ENCODE peak calls at places on chromosomes 7 and 10, in five cellular contexts. One of them, this sample, is unnamed.

GRCh38 chr7:43905954-43906326 is 456 bp downstream of the URGCP start:
- DNase-seq in fibroblast of lung: peak
- DNase-seq in GM13977: peak
- DNase-seq in pancreas: peak
- DNase-seq in fibroblast of pulmonary artery: peak
- DNase-seq in this sample: peak

GRCh38 chr7:30005511-30005910 is 15.9 kb upstream of the SCRN1 start:
- DNase-seq in fibroblast of lung: no peak
- DNase-seq in GM13977: no peak
- DNase-seq in pancreas: no peak
- DNase-seq in fibroblast of pulmonary artery: no peak
- DNase-seq in this sample: peak

GRCh38 chr10:32244421-32245207 is 102.3 kb downstream of the EPC1 start:
- DNase-seq in fibroblast of lung: no peak
- DNase-seq in GM13977: no peak
- DNase-seq in pancreas: no peak
- DNase-seq in fibroblast of pulmonary artery: no peak
- DNase-seq in this sample: no peak

GRCh38 chr7:18356195-18356645 is 139.3 kb upstream of the HDAC9 start:
- DNase-seq in fibroblast of lung: peak
- DNase-seq in GM13977: peak
- DNase-seq in pancreas: no peak
- DNase-seq in fibroblast of pulmonary artery: peak
- DNase-seq in this sample: peak

GRCh38 chr10:96089670-96090462 is 40.2 kb upstream of the ZNF518A start:
- DNase-seq in fibroblast of lung: peak
- DNase-seq in GM13977: peak
- DNase-seq in pancreas: peak
- DNase-seq in fibroblast of pulmonary artery: peak
- DNase-seq in this sample: peak

GRCh38 chr10:22453948-22454347 is 108.7 kb downstream of the SPAG6 start:
- DNase-seq in fibroblast of lung: no peak
- DNase-seq in GM13977: no peak
- DNase-seq in pancreas: no peak
- DNase-seq in fibroblast of pulmonary artery: no peak
- DNase-seq in this sample: peak

GRCh38 chr10:95237376-95238170 is 43.5 kb downstream of the ACSM6 start:
- DNase-seq in fibroblast of lung: peak
- DNase-seq in GM13977: no peak
- DNase-seq in pancreas: no peak
- DNase-seq in fibroblast of pulmonary artery: no peak
- DNase-seq in this sample: no peak

GRCh38 chr7:100611983-100612729 is at the start of gene MOSPD3:
- DNase-seq in fibroblast of lung: peak
- DNase-seq in GM13977: peak
- DNase-seq in pancreas: peak
- DNase-seq in fibroblast of pulmonary artery: peak
- DNase-seq in this sample: peak

GRCh38 chr10:69752491-69752890 is 49.2 kb upstream of the COL13A1 start:
- DNase-seq in fibroblast of lung: no peak
- DNase-seq in GM13977: no peak
- DNase-seq in pancreas: no peak
- DNase-seq in fibroblast of pulmonary artery: no peak
- DNase-seq in this sample: no peak

GRCh38 chr10:96017227-96017687 is 26.1 kb upstream of the CCNJ start:
- DNase-seq in fibroblast of lung: peak
- DNase-seq in GM13977: peak
- DNase-seq in pancreas: peak
- DNase-seq in fibroblast of pulmonary artery: peak
- DNase-seq in this sample: peak

GRCh38 chr10:130787821-130788220 is 523.7 kb downstream of the TCERG1L start:
- DNase-seq in fibroblast of lung: no peak
- DNase-seq in GM13977: no peak
- DNase-seq in pancreas: no peak
- DNase-seq in fibroblast of pulmonary artery: no peak
- DNase-seq in this sample: no peak

GRCh38 chr10:100637785-100638184 is 102.0 kb downstream of the HIF1AN start:
- DNase-seq in fibroblast of lung: no peak
- DNase-seq in GM13977: no peak
- DNase-seq in pancreas: no peak
- DNase-seq in fibroblast of pulmonary artery: no peak
- DNase-seq in this sample: peak

GRCh38 chr7:102069913-102070629 is 216.6 kb upstream of the SH2B2 start:
- DNase-seq in fibroblast of lung: no peak
- DNase-seq in GM13977: no peak
- DNase-seq in pancreas: no peak
- DNase-seq in fibroblast of pulmonary artery: no peak
- DNase-seq in this sample: peak

GRCh38 chr7:4775281-4776159 is at the start of gene AP5Z1:
- DNase-seq in fibroblast of lung: peak
- DNase-seq in GM13977: peak
- DNase-seq in pancreas: peak
- DNase-seq in fibroblast of pulmonary artery: peak
- DNase-seq in this sample: peak

GRCh38 chr7:129163875-129164544 is 19.5 kb downstream of the TSPAN33 start:
- DNase-seq in fibroblast of lung: peak
- DNase-seq in GM13977: peak
- DNase-seq in pancreas: no peak
- DNase-seq in fibroblast of pulmonary artery: peak
- DNase-seq in this sample: peak